ENCODE peak calls at places on chromosomes 5 and 9, in ten cellular contexts. C is endothelial cell; A is right atrium auricular region; P is IMR-90; I is astrocyte of the spinal cord; Z is stomach; T is spleen; B is HFF-Myc; F is activated CD8-positive, alpha-beta T cell treated with anti-CD3 and anti-CD28 coated beads for 36 hours; K is HFFc6. N is an unnamed sample.

GRCh38 chr9:36316629-36317317 is 58.5 kb upstream of the GNE start:
- DNase-seq in F (no peak), P (no peak), T (no peak), B (no peak), C (no peak), Z (peak; percentile 39), I (no peak), A (no peak), K (no peak), N (no peak)

GRCh38 chr5:147203208-147203607 is 31.6 kb upstream of the STK32A start:
- DNase-seq in B (no peak), A (no peak), T (no peak), F (no peak), P (no peak), K (no peak), Z (no peak), I (no peak), C (no peak), N (no peak)

GRCh38 chr9:37972346-37972745 is 68.4 kb upstream of the SLC25A51 start:
- DNase-seq in T (peak; percentile 31), B (no peak), F (no peak), Z (no peak), C (no peak), A (no peak), P (peak; percentile 53), K (peak; percentile 9), I (no peak), N (peak; percentile 66)

GRCh38 chr5:127326438-127326837 is 35.8 kb downstream of the MEGF10 start:
- DNase-seq in I (no peak), B (no peak), P (no peak), F (no peak), A (no peak), C (no peak), T (no peak), Z (no peak), K (peak; percentile 5), N (no peak)

GRCh38 chr5:88203977-88204735 is 64.5 kb downstream of the TMEM161B start:
- DNase-seq in C (no peak), I (peak; percentile 80), T (no peak), A (no peak), P (peak; percentile 6), F (peak; percentile 68), B (no peak), K (no peak), Z (no peak), N (no peak)

GRCh38 chr5:157252741-157253465 is 13.0 kb upstream of the CYFIP2 start:
- DNase-seq in F (peak; percentile 86), T (peak; percentile 80), Z (no peak), P (peak; percentile 23), K (peak; percentile 20), I (peak; percentile 24), B (no peak), A (no peak), C (no peak), N (no peak)

GRCh38 chr5:130331332-130331731 is 427.1 kb downstream of the CHSY3 start:
- DNase-seq in P (no peak), F (no peak), Z (no peak), C (no peak), I (no peak), B (no peak), A (no peak), K (no peak), T (no peak), N (no peak)

GRCh38 chr5:73160239-73160671 is 12.7 kb upstream of the TMEM174 start:
- DNase-seq in T (no peak), I (peak; percentile 7), P (no peak), A (no peak), C (no peak), B (no peak), F (peak; percentile 91), K (no peak), Z (no peak), N (no peak)

GRCh38 chr5:13932561-13932960 is 11.9 kb downstream of the DNAH5 start:
- DNase-seq in Z (no peak), B (no peak), T (no peak), A (no peak), I (no peak), C (no peak), K (no peak), F (no peak), P (no peak), N (no peak)

GRCh38 chr9:92141144-92142129 is 26.2 kb upstream of the SPTLC1 start:
- DNase-seq in T (no peak), P (no peak), C (peak; percentile 57), I (peak; percentile 38), F (no peak), B (no peak), Z (peak; percentile 45), K (no peak), A (peak; percentile 56), N (no peak)

GRCh38 chr5:175652741-175653663 is 4.9 kb upstream of the HRH2 start:
- DNase-seq in Z (no peak), A (no peak), B (no peak), T (no peak), I (no peak), P (no peak), F (peak; percentile 93), K (no peak), C (no peak), N (no peak)

GRCh38 chr9:27227192-27227591 is 69.8 kb downstream of the EQTN start:
- DNase-seq in P (peak; percentile 90), Z (no peak), I (no peak), C (no peak), K (peak; percentile 39), T (no peak), A (no peak), B (no peak), F (no peak), N (no peak)

GRCh38 chr5:65760504-65761275 is 38.7 kb downstream of the NLN start:
- DNase-seq in B (no peak), I (peak; percentile 70), K (peak; percentile 41), A (no peak), T (no peak), P (peak; percentile 13), Z (peak; percentile 55), C (no peak), F (peak; percentile 50), N (no peak)

GRCh38 chr5:180648658-180649296 is 623 bp downstream of the FLT4 start:
- DNase-seq in F (peak; percentile 30), P (no peak), A (no peak), B (no peak), T (no peak), Z (no peak), C (peak; percentile 74), K (no peak), I (no peak), N (no peak)

GRCh38 chr9:113875420-113875916 is 641 bp upstream of the ZNF618 start:
- DNase-seq in Z (no peak), P (no peak), K (no peak), F (no peak), I (peak; percentile 29), B (no peak), T (no peak), C (no peak), A (no peak), N (no peak)

GRCh38 chr9:113873926-113874325 is 2.2 kb upstream of the ZNF618 start:
- DNase-seq in P (no peak), B (no peak), T (no peak), F (no peak), K (no peak), C (no peak), I (no peak), A (no peak), Z (no peak), N (no peak)

GRCh38 chr9:113875917-113876805 is at the start of gene ZNF618:
- DNase-seq in Z (peak; percentile 41), T (peak; percentile 83), B (no peak), P (no peak), K (no peak), I (peak; percentile 34), A (no peak), C (peak; percentile 55), F (peak; percentile 29), N (no peak)

GRCh38 chr9:113879318-113879717 is 3.2 kb downstream of the ZNF618 start:
- DNase-seq in K (no peak), C (no peak), Z (no peak), B (no peak), I (no peak), F (peak; percentile 39), P (no peak), A (no peak), T (no peak), N (no peak)

GRCh38 chr9:113876806-113877236 is 712 bp downstream of the ZNF618 start:
- DNase-seq in A (no peak), T (no peak), I (peak; percentile 50), F (no peak), K (no peak), Z (no peak), B (no peak), P (peak; percentile 27), C (no peak), N (no peak)
- TF ChIP-seq CTCF in A (peak; percentile 64), T (no peak), I (peak; percentile 27), F (peak; percentile 57), K (peak; percentile 86), Z (peak; percentile 27), B (no peak), P (peak; percentile 45), C (peak; percentile 79), N (peak; percentile 84)

DNA sequence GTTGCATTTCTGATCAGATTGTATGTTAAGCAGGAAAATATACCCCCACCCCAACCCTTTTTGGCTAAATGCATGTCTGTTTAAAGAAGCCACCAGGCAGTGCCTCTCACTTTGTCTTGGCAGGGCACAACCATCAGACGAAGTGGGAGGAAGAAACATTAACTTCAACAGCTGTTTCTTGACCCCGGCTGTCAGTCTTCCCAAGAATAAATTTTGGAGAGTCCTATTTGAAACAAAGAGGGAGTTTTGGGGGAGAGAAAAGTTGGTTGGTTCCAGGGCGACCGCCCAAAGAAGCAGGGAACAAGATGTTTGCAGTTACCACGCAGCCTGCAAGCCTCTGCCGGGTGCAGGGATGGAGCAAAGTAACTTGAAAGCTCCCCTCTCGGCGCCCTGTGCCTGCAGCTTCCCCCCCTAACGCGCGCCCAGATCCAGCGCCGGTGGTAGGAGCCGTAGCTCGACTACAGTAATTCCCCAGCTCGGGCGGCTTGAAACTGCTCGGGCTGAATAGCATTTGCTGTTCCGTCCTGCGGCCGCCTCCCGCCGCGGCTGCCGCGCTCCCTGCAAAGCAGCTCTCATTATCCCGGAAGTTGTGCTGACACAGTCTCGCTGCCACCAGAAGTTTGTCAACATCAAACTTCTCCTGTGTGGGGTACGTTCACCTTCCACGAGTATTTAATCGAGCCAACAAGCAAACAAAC is 100.7 kb upstream of the SSBP2 start:
- DNase-seq in P (peak; percentile 94), C (peak; percentile 97), B (peak; percentile 89), A (peak; percentile 96), T (peak; percentile 98), F (peak; percentile 92), I (peak; percentile 98), Z (peak; percentile 96), K (peak; percentile 92), N (peak; percentile 99)
- TF ChIP-seq CTCF in P (peak; percentile 1), C (no peak), B (no peak), A (no peak), T (no peak), F (no peak), I (no peak), Z (no peak), K (no peak), N (no peak)

GRCh38 chr9:8826281-8826680 is 1026.7 kb upstream of the DMAC1 start:
- DNase-seq in B (no peak), K (no peak), T (no peak), P (no peak), I (no peak), F (no peak), Z (no peak), C (no peak), A (no peak), N (no peak)
- TF ChIP-seq CTCF in B (no peak), K (no peak), T (no peak), P (no peak), I (no peak), F (no peak), Z (no peak), C (no peak), A (no peak), N (no peak)

GRCh38 chr5:174402224-174402812 is 322.1 kb upstream of the MSX2 start:
- DNase-seq in P (no peak), Z (no peak), K (no peak), A (no peak), C (no peak), F (no peak), I (no peak), B (peak; percentile 40), T (no peak), N (no peak)
- TF ChIP-seq CTCF in P (no peak), Z (no peak), K (no peak), A (no peak), C (no peak), F (no peak), I (no peak), B (peak; percentile 15), T (no peak), N (peak; percentile 35)

N was measured in chondrocyte.